ENCODE peak calls at places on chromosomes 5 and 9, in eight cellular contexts. D, H, K, V, U, X, T and F are unnamed samples.

GRCh38 chr9:33677961-33678360 is 117.4 kb upstream of the PRSS3 start:
- DNase-seq in T (no peak), H (no peak), X (no peak), D (no peak), K (no peak), U (no peak), V (no peak), F (no peak)

GRCh38 chr5:171806976-171807823 is 21.6 kb downstream of the SMIM23 start:
- DNase-seq in V (no peak), H (no peak), X (no peak), D (peak), K (no peak), U (peak), T (no peak), F (no peak)

GRCh38 chr9:77833686-77834429 is 185.7 kb upstream of the GNA14 start:
- DNase-seq in H (no peak), V (no peak), D (peak), K (no peak), T (no peak), X (no peak), U (no peak), F (no peak)

GRCh38 chr9:77454668-77455067 is 193.5 kb downstream of the GNA14 start:
- DNase-seq in K (no peak), X (no peak), T (no peak), D (peak), V (no peak), H (no peak), U (no peak), F (no peak)

GRCh38 chr5:107372723-107373487 is 297.8 kb downstream of the EFNA5 start:
- DNase-seq in U (no peak), H (no peak), X (no peak), D (no peak), T (no peak), K (no peak), V (no peak), F (no peak)

GRCh38 chr5:126525630-126526245 is 69.3 kb downstream of the ALDH7A1 start:
- DNase-seq in D (peak), X (no peak), K (peak), T (no peak), V (no peak), U (no peak), H (peak), F (no peak)

GRCh38 chr5:61401726-61402125 is 69.7 kb downstream of the ZSWIM6 start:
- DNase-seq in U (no peak), V (no peak), H (no peak), D (peak), X (no peak), K (peak), T (no peak), F (no peak)

GRCh38 chr5:117547192-117547591 is 972.6 kb upstream of the SEMA6A start:
- DNase-seq in T (no peak), V (no peak), D (no peak), K (no peak), U (no peak), H (no peak), X (no peak), F (no peak)

GRCh38 chr5:178313316-178313715 is 80.7 kb upstream of the PHYKPL start:
- DNase-seq in T (no peak), U (no peak), V (no peak), H (no peak), D (no peak), K (no peak), X (no peak), F (no peak)